ENCODE peak calls at places on chromosomes 12 and 14, in six cellular contexts. O, U, T, A, V and Q are unnamed samples.

GRCh38 chr14:64337901-64338615 is 43.9 kb upstream of the ESR2 start:
- DNase-seq in O (peak), T (peak), U (peak), V (peak), A (no peak), Q (peak)

GRCh38 chr14:61472025-61472672 is 150.8 kb downstream of the PRKCH start:
- DNase-seq in O (no peak), A (peak), T (no peak), U (peak), V (peak), Q (peak)

GRCh38 chr12:29691146-29691854 is 92.4 kb downstream of the TMTC1 start:
- DNase-seq in T (no peak), O (no peak), U (no peak), A (no peak), V (no peak), Q (no peak)

GRCh38 chr14:97350894-97351713 is 553.9 kb downstream of the VRK1 start:
- DNase-seq in T (no peak), A (no peak), U (no peak), V (no peak), O (no peak), Q (no peak)

GRCh38 chr12:121812320-121812871 is 8.6 kb downstream of the SETD1B start:
- DNase-seq in T (peak), V (no peak), A (peak), U (no peak), O (no peak), Q (peak)

GRCh38 chr14:50943943-50944646 is at the start of gene PYGL:
- DNase-seq in V (no peak), U (peak), T (peak), A (no peak), O (peak), Q (peak)

GRCh38 chr12:75848533-75848932 is 183.0 kb downstream of the PHLDA1 start:
- DNase-seq in U (no peak), T (peak), O (no peak), A (no peak), V (no peak), Q (no peak)

GRCh38 chr12:5889381-5890047 is 55.5 kb downstream of the ANO2 start:
- DNase-seq in A (no peak), V (no peak), O (peak), U (no peak), T (no peak), Q (no peak)

GRCh38 chr12:71732357-71732712 is 22.3 kb upstream of the RAB21 start:
- DNase-seq in U (no peak), A (no peak), T (no peak), O (no peak), V (no peak), Q (no peak)

GRCh38 chr14:46717211-46717610 is 65.6 kb upstream of the RPL10L start:
- DNase-seq in O (no peak), V (no peak), A (no peak), T (no peak), U (no peak), Q (no peak)

GRCh38 chr12:96091833-96092232 is 56.4 kb upstream of the LTA4H start:
- DNase-seq in A (no peak), U (no peak), O (no peak), T (no peak), V (no peak), Q (no peak)

GRCh38 chr12:130013771-130014484 is 110.1 kb upstream of the TMEM132D start:
- DNase-seq in A (peak), O (peak), V (no peak), T (peak), U (peak), Q (peak)

GRCh38 chr12:106831699-106832098 is 57.2 kb downstream of the RIC8B start:
- DNase-seq in T (no peak), U (no peak), V (no peak), A (no peak), O (no peak), Q (no peak)